ENCODE peak calls at places on chromosomes 12 and 14, in seven cellular contexts. S is SK-N-SH, Z is HepG2, B is stomach, Y is H1, I is suprapubic skin, R is upper lobe of left lung. J is an unnamed sample.

GRCh38 chr14:50530358-50530757 is 2.0 kb downstream of the MAP4K5 start:
- DNase-seq in S (no peak), Z (no peak), B (no peak), Y (no peak), I (no peak), R (no peak), J (no peak)

GRCh38 chr14:105053996-105054395 is 11.2 kb downstream of the GPR132 start:
- DNase-seq in S (peak), Z (no peak), B (no peak), Y (no peak), I (no peak), R (peak), J (no peak)

GRCh38 chr12:113935459-113935858 is 30.7 kb downstream of the RBM19 start:
- DNase-seq in S (no peak), Z (no peak), B (no peak), Y (no peak), I (no peak), R (no peak), J (no peak)

GRCh38 chr12:109722753-109723109 is 9.1 kb downstream of the FAM222A start:
- DNase-seq in S (no peak), Z (no peak), B (no peak), Y (no peak), I (no peak), R (no peak), J (no peak)

GRCh38 chr12:121219353-121219986 is 9.5 kb downstream of the P2RX4 start:
- DNase-seq in S (no peak), Z (no peak), B (no peak), Y (no peak), I (no peak), R (no peak), J (no peak)

GRCh38 chr12:85155791-85156190 is 119.6 kb downstream of the LRRIQ1 start:
- DNase-seq in S (peak), Z (peak), B (no peak), Y (no peak), I (no peak), R (no peak), J (no peak)

GRCh38 chr12:131702573-131702877 is 8.4 kb upstream of the SFSWAP start:
- DNase-seq in S (no peak), Z (no peak), B (no peak), Y (no peak), I (no peak), R (no peak), J (no peak)

GRCh38 chr12:26150737-26151450 is 26.1 kb upstream of the BHLHE41 start:
- DNase-seq in S (no peak), Z (no peak), B (no peak), Y (no peak), I (no peak), R (no peak), J (no peak)

GRCh38 chr12:93163260-93164036 is 214.3 kb upstream of the NUDT4 start:
- DNase-seq in S (no peak), Z (no peak), B (no peak), Y (no peak), I (no peak), R (no peak), J (no peak)

GRCh38 chr12:111450676-111451075 is 45.0 kb downstream of the SH2B3 start:
- DNase-seq in S (no peak), Z (no peak), B (peak), Y (no peak), I (no peak), R (no peak), J (peak)

GRCh38 chr12:108237272-108237671 is 101.8 kb downstream of the CMKLR1 start:
- DNase-seq in S (no peak), Z (peak), B (no peak), Y (no peak), I (no peak), R (no peak), J (no peak)

GRCh38 chr12:105485926-105486325 is 155.4 kb downstream of the C12orf75 start:
- DNase-seq in S (no peak), Z (no peak), B (no peak), Y (no peak), I (no peak), R (no peak), J (no peak)

GRCh38 chr12:106197906-106198623 is 49.8 kb downstream of the CKAP4 start:
- DNase-seq in S (no peak), Z (no peak), B (no peak), Y (no peak), I (no peak), R (no peak), J (no peak)

GRCh38 chr14:85566603-85567002 is 36.7 kb downstream of the FLRT2 start:
- DNase-seq in S (no peak), Z (no peak), B (no peak), Y (no peak), I (no peak), R (no peak), J (no peak)

GRCh38 chr12:132444957-132445883 is 44.7 kb upstream of the FBRSL1 start:
- DNase-seq in S (no peak), Z (no peak), B (peak), Y (no peak), I (no peak), R (no peak), J (no peak)

GRCh38 chr14:51929920-51930682 is 59.2 kb upstream of the RTRAF start:
- DNase-seq in S (no peak), Z (no peak), B (no peak), Y (no peak), I (no peak), R (no peak), J (no peak)

GRCh38 chr12:25788707-25789106 is 169.8 kb upstream of the RASSF8 start:
- DNase-seq in S (no peak), Z (no peak), B (no peak), Y (no peak), I (no peak), R (no peak), J (no peak)

GRCh38 chr12:122847921-122848421 is 12.7 kb downstream of the HIP1R start:
- DNase-seq in S (peak), Z (no peak), B (no peak), Y (no peak), I (no peak), R (peak), J (no peak)

GRCh38 chr12:91732086-91732485 is 413.6 kb downstream of the BTG1 start:
- DNase-seq in S (no peak), Z (no peak), B (no peak), Y (no peak), I (no peak), R (no peak), J (no peak)

DNA sequence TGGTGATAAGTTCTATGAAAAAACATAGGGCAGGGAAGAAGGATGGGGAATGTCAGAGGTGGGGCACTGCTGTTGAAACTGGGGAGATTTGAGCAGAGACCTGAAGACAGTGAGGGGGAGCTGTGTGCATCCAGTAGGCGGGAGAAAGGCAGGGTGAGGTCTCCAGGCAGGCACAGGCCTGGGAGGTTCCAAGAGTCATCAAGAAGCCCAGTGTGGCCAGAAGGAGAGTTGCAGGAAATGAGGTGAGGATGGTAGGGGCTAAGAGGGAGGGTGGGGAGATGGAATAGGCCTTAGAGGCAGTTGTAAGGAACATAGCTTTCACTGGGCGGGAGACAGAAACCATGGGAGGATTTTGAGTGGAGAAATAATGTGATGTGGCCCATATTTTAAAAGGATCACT is 341.8 kb downstream of the GLT1D1 start:
- DNase-seq in S (no peak), Z (no peak), B (no peak), Y (no peak), I (no peak), R (no peak), J (no peak)
- TF ChIP-seq POLR2AphosphoS5 in S (no peak), Z (no peak), B (no peak), Y (no peak), I (no peak), R (no peak), J (no peak)

GRCh38 chr14:96246535-96246839 is 9.5 kb upstream of the BDKRB1 start:
- DNase-seq in S (no peak), Z (no peak), B (no peak), Y (no peak), I (no peak), R (no peak), J (no peak)

GRCh38 chr14:96250545-96250944 is 5.5 kb upstream of the BDKRB1 start:
- DNase-seq in S (no peak), Z (no peak), B (no peak), Y (no peak), I (no peak), R (no peak), J (no peak)

GRCh38 chr14:96247031-96247430 is 9.0 kb upstream of the BDKRB1 start:
- DNase-seq in S (no peak), Z (no peak), B (no peak), Y (no peak), I (no peak), R (no peak), J (no peak)

GRCh38 chr14:96251656-96252155 is 4.3 kb upstream of the BDKRB1 start:
- DNase-seq in S (no peak), Z (no peak), B (no peak), Y (no peak), I (no peak), R (no peak), J (no peak)

GRCh38 chr14:96249016-96249415 is 7.0 kb upstream of the BDKRB1 start:
- DNase-seq in S (no peak), Z (no peak), B (no peak), Y (no peak), I (no peak), R (no peak), J (peak)
- TF ChIP-seq EP300 in S (peak), Z (no peak), B (no peak), Y (no peak), I (no peak), R (no peak), J (peak)

GRCh38 chr12:15829255-15829654 is 40.1 kb upstream of the EPS8 start:
- DNase-seq in S (no peak), Z (no peak), B (no peak), Y (no peak), I (no peak), R (no peak), J (no peak)

GRCh38 chr12:15834575-15834974 is 45.4 kb upstream of the EPS8 start:
- DNase-seq in S (no peak), Z (no peak), B (no peak), Y (no peak), I (no peak), R (no peak), J (no peak)

GRCh38 chr12:15830538-15830937 is 41.4 kb upstream of the EPS8 start:
- DNase-seq in S (no peak), Z (no peak), B (no peak), Y (no peak), I (no peak), R (no peak), J (no peak)

GRCh38 chr12:15829949-15830348 is 40.8 kb upstream of the EPS8 start:
- DNase-seq in S (no peak), Z (no peak), B (no peak), Y (no peak), I (no peak), R (no peak), J (no peak)

DNA sequence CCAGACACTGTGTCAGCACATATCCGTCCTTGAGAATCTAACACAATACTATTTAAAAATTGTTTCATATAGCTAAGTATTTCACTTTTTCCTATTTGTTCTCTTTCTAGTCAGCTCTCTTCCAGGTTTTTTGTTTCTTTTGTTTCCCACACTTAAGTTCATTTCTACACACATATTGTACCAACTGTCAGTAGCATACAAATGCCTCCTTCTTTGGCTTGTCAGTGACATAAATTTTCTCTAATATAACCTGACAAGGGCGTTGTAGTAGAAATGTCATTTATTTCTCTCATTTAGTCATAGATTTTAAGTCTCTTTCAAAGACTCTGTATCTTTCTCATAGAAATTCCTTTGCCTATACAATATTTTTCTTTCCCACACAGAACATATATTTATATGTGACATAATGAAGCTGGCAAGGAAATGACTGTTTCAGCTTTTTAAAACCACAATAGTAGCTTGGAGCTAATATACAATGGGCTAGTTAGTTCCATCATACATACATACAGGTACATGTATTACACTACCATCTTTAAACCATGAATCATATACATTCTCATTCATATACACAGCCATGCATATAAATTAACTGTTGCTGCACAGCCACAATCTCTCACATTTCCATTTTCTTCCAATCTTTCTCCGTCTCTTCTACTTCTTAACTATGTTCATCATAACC is 42.3 kb upstream of the EPS8 start:
- DNase-seq in S (no peak), Z (no peak), B (no peak), Y (no peak), I (no peak), R (no peak), J (no peak)
- TF ChIP-seq POLR2AphosphoS5 in S (no peak), Z (no peak), B (no peak), Y (no peak), I (no peak), R (no peak), J (no peak)

GRCh38 chr12:20429876-20430275 is 61.5 kb downstream of the PDE3A start:
- DNase-seq in S (no peak), Z (no peak), B (no peak), Y (no peak), I (no peak), R (no peak), J (no peak)

GRCh38 chr12:20423557-20423956 is 55.2 kb downstream of the PDE3A start:
- DNase-seq in S (no peak), Z (no peak), B (no peak), Y (no peak), I (no peak), R (no peak), J (no peak)

GRCh38 chr12:20421338-20421890 is 53.1 kb downstream of the PDE3A start:
- DNase-seq in S (no peak), Z (no peak), B (no peak), Y (no peak), I (no peak), R (no peak), J (no peak)

GRCh38 chr12:20426956-20427355 is 58.6 kb downstream of the PDE3A start:
- DNase-seq in S (no peak), Z (no peak), B (no peak), Y (no peak), I (no peak), R (no peak), J (no peak)

GRCh38 chr12:20426191-20426590 is 57.9 kb downstream of the PDE3A start:
- DNase-seq in S (no peak), Z (no peak), B (no peak), Y (no peak), I (peak), R (no peak), J (peak)
- TF ChIP-seq EP300 in S (no peak), Z (no peak), B (no peak), Y (no peak), I (no peak), R (peak), J (peak)

DNA sequence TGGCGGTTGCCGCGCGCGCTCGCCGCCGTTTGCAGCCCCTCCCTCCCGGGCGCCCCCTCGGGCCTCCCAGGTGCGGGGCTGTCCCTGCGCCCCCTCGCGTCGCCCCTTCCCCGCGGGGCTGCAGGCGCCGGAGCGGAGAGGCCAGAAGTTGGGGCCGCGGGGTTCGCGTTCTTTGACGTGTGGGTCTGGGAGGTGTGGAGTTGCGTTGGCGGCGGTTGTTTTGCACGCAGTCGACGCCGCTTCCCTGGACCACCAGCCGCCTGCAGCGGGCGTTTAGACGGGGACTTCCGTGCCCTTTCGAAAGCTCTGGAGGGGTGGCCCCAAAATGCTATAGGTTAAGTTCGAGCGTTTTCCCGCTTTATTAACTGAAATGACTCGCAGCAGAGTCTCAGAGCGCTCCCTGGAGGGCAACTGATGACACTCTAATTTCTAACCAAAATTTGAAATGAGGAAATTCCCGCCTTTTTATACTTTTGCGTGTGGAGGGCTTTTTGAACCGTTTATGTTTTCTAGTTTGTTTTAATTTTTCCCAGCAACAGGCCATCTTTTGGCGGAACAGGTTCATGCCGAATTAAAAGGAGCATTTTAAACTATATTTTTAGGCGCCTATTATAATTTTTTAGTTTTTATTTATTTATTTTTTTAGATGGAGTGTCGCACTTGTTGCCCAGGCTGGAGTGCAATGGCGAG is 939 bp downstream of the TMPO start:
- DNase-seq in S (peak), Z (peak), B (peak), Y (no peak), I (peak), R (no peak), J (peak)
- TF ChIP-seq POLR2AphosphoS5 in S (peak), Z (no peak), B (peak), Y (no peak), I (no peak), R (peak), J (no peak)

GRCh38 chr12:103965590-103966407 is at the start of gene TDG:
- DNase-seq in S (peak), Z (peak), B (peak), Y (peak), I (peak), R (peak), J (peak)
- TF ChIP-seq EP300 in S (no peak), Z (no peak), B (no peak), Y (no peak), I (no peak), R (no peak), J (peak)

GRCh38 chr14:90643982-90644510 is 172.2 kb downstream of the TTC7B start:
- DNase-seq in S (no peak), Z (no peak), B (no peak), Y (no peak), I (no peak), R (no peak), J (peak)
- TF ChIP-seq POLR2AphosphoS5 in S (no peak), Z (no peak), B (no peak), Y (no peak), I (no peak), R (no peak), J (peak)